ENCODE peak calls at places on chromosomes 6 and 20, in four cellular contexts. One of them, this sample, is unnamed. For H3K4me1, the result is how much of the 10 kb centered on the place peaks cover.

GRCh38 chr6:137975058-137975940 is 108.2 kb downstream of the TNFAIP3 start:
- DNase-seq in GM23338: peak
- DNase-seq in OCI-LY7: peak
- DNase-seq in PC-3: peak
- DNase-seq in this sample: peak

GRCh38 chr20:45998337-45998736 is 10.4 kb upstream of the MMP9 start:
- DNase-seq in GM23338: no peak
- DNase-seq in OCI-LY7: no peak
- DNase-seq in PC-3: no peak
- DNase-seq in this sample: no peak

GRCh38 chr6:75201901-75202672 is 3.8 kb downstream of the COL12A1 start:
- DNase-seq in GM23338: peak
- DNase-seq in OCI-LY7: no peak
- DNase-seq in PC-3: no peak
- DNase-seq in this sample: peak

GRCh38 chr6:105932440-105932839 is 153.7 kb upstream of the PRDM1 start:
- DNase-seq in GM23338: no peak
- DNase-seq in OCI-LY7: no peak
- DNase-seq in PC-3: peak
- DNase-seq in this sample: peak

GRCh38 chr6:151916075-151916474 is 108.6 kb downstream of the ESR1 start:
- DNase-seq in GM23338: no peak
- DNase-seq in OCI-LY7: no peak
- DNase-seq in PC-3: peak
- DNase-seq in this sample: peak

GRCh38 chr20:21101453-21102251 is 4.5 kb downstream of the LINC00237 start:
- DNase-seq in GM23338: peak
- DNase-seq in OCI-LY7: no peak
- DNase-seq in PC-3: no peak
- DNase-seq in this sample: peak

GRCh38 chr6:37807656-37808055 is 11.9 kb upstream of the ZFAND3 start:
- DNase-seq in GM23338: peak
- DNase-seq in OCI-LY7: no peak
- DNase-seq in PC-3: no peak
- DNase-seq in this sample: peak

GRCh38 chr6:25608562-25609174 is 43.3 kb upstream of the SCGN start:
- DNase-seq in GM23338: no peak
- DNase-seq in OCI-LY7: no peak
- DNase-seq in PC-3: no peak
- DNase-seq in this sample: no peak

GRCh38 chr6:149059557-149059956 is 258.0 kb upstream of the TAB2 start:
- DNase-seq in GM23338: no peak
- DNase-seq in OCI-LY7: no peak
- DNase-seq in PC-3: no peak
- DNase-seq in this sample: no peak

GRCh38 chr20:60050193-60050960 is 92.2 kb downstream of the CDH26 start:
- DNase-seq in GM23338: peak
- DNase-seq in OCI-LY7: no peak
- DNase-seq in PC-3: peak
- DNase-seq in this sample: no peak

GRCh38 chr6:153090241-153090930 is 40.7 kb downstream of the RGS17 start:
- DNase-seq in GM23338: no peak
- DNase-seq in OCI-LY7: no peak
- DNase-seq in PC-3: peak
- DNase-seq in this sample: peak

GRCh38 chr20:17735959-17736621 is 36.3 kb downstream of the BANF2 start:
- DNase-seq in GM23338: no peak
- DNase-seq in OCI-LY7: no peak
- DNase-seq in PC-3: no peak
- DNase-seq in this sample: peak

GRCh38 chr6:166313255-166314070 is 5.3 kb upstream of the PRR18 start:
- DNase-seq in GM23338: peak
- DNase-seq in OCI-LY7: peak
- DNase-seq in PC-3: peak
- DNase-seq in this sample: peak

GRCh38 chr20:40880063-40880715 is 148.4 kb upstream of the TOP1 start:
- DNase-seq in GM23338: no peak
- DNase-seq in OCI-LY7: peak
- DNase-seq in PC-3: peak
- DNase-seq in this sample: no peak

GRCh38 chr6:146315321-146316254 is 228.0 kb upstream of the RAB32 start:
- DNase-seq in GM23338: no peak
- DNase-seq in OCI-LY7: no peak
- DNase-seq in PC-3: no peak
- DNase-seq in this sample: peak

GRCh38 chr6:46410330-46410953 is 80.8 kb downstream of the RCAN2 start:
- DNase-seq in GM23338: peak
- DNase-seq in OCI-LY7: peak
- DNase-seq in PC-3: peak
- DNase-seq in this sample: peak

GRCh38 chr6:45116714-45117410 is 211.3 kb upstream of the RUNX2 start:
- DNase-seq in GM23338: no peak
- DNase-seq in OCI-LY7: no peak
- DNase-seq in PC-3: peak
- DNase-seq in this sample: peak

GRCh38 chr6:169800668-169801395 is 49.4 kb downstream of the ERMARD start:
- DNase-seq in GM23338: no peak
- DNase-seq in OCI-LY7: no peak
- DNase-seq in PC-3: peak
- DNase-seq in this sample: peak

GRCh38 chr20:61954276-61955021 is 111.2 kb downstream of the TAF4 start:
- DNase-seq in GM23338: no peak
- DNase-seq in OCI-LY7: no peak
- DNase-seq in PC-3: no peak
- DNase-seq in this sample: no peak

GRCh38 chr6:84623956-84624680 is 140.3 kb downstream of the TBX18 start:
- DNase-seq in GM23338: no peak
- DNase-seq in OCI-LY7: no peak
- DNase-seq in PC-3: peak
- DNase-seq in this sample: peak

GRCh38 chr20:21235713-21236445 is 67.3 kb upstream of the XRN2 start:
- DNase-seq in GM23338: peak
- DNase-seq in OCI-LY7: peak
- DNase-seq in PC-3: peak
- DNase-seq in this sample: peak

GRCh38 chr6:15841937-15842698 is 179.3 kb upstream of the DTNBP1 start:
- DNase-seq in GM23338: no peak
- DNase-seq in OCI-LY7: no peak
- DNase-seq in PC-3: no peak
- DNase-seq in this sample: peak

GRCh38 chr20:44627364-44628010 is 24.0 kb downstream of the ADA start:
- DNase-seq in GM23338: no peak
- DNase-seq in OCI-LY7: no peak
- DNase-seq in PC-3: no peak
- DNase-seq in this sample: no peak

GRCh38 chr6:125747589-125748533 is 1.6 kb upstream of the HEY2 start:
- DNase-seq in GM23338: peak
- DNase-seq in OCI-LY7: peak
- DNase-seq in PC-3: no peak
- DNase-seq in this sample: peak

GRCh38 chr20:49612127-49612738 is 44.3 kb upstream of the PTGIS start:
- DNase-seq in GM23338: no peak
- DNase-seq in OCI-LY7: no peak
- DNase-seq in PC-3: no peak
- DNase-seq in this sample: no peak

GRCh38 chr20:52631469-52631868 is 340.7 kb upstream of the TSHZ2 start:
- DNase-seq in GM23338: no peak
- DNase-seq in OCI-LY7: no peak
- DNase-seq in PC-3: no peak
- DNase-seq in this sample: no peak

GRCh38 chr6:128635219-128635618 is 114.8 kb upstream of the PTPRK start:
- DNase-seq in GM23338: no peak
- DNase-seq in OCI-LY7: no peak
- DNase-seq in PC-3: no peak
- DNase-seq in this sample: no peak

GRCh38 chr6:19478992-19479391 is 358.2 kb upstream of the ID4 start:
- DNase-seq in GM23338: no peak
- DNase-seq in OCI-LY7: no peak
- DNase-seq in PC-3: peak
- DNase-seq in this sample: peak

GRCh38 chr6:113690255-113690956 is 166.7 kb upstream of the MARCKS start:
- DNase-seq in GM23338: no peak
- DNase-seq in OCI-LY7: no peak
- DNase-seq in PC-3: peak
- DNase-seq in this sample: peak

GRCh38 chr6:106149472-106150069 is 63.4 kb downstream of the PRDM1 start:
- DNase-seq in GM23338: no peak
- DNase-seq in OCI-LY7: no peak
- DNase-seq in PC-3: no peak
- DNase-seq in this sample: no peak

GRCh38 chr20:32427996-32428395 is 69.9 kb downstream of the ASXL1 start:
- DNase-seq in GM23338: no peak
- DNase-seq in OCI-LY7: no peak
- DNase-seq in PC-3: no peak
- DNase-seq in this sample: no peak

GRCh38 chr6:10808376-10808775 is 30.0 kb downstream of the MAK start:
- DNase-seq in GM23338: no peak
- DNase-seq in OCI-LY7: no peak
- DNase-seq in PC-3: no peak
- DNase-seq in this sample: no peak

GRCh38 chr6:24489881-24490280 is 503 bp upstream of the GPLD1 start:
- DNase-seq in GM23338: no peak
- DNase-seq in OCI-LY7: no peak
- DNase-seq in PC-3: no peak
- DNase-seq in this sample: peak

GRCh38 chr6:72422126-72422680 is 199.7 kb upstream of the KCNQ5 start:
- DNase-seq in GM23338: no peak
- DNase-seq in OCI-LY7: no peak
- DNase-seq in PC-3: peak
- DNase-seq in this sample: peak

GRCh38 chr6:134347916-134348805 is 30.2 kb upstream of the SGK1 start:
- DNase-seq in GM23338: no peak
- DNase-seq in OCI-LY7: no peak
- DNase-seq in PC-3: no peak
- DNase-seq in this sample: peak

GRCh38 chr6:162099685-162100084 is 627.9 kb downstream of the PRKN start:
- DNase-seq in GM23338: no peak
- DNase-seq in OCI-LY7: no peak
- DNase-seq in PC-3: peak
- DNase-seq in this sample: peak

GRCh38 chr6:133426038-133426437 is 184.9 kb downstream of the EYA4 start:
- DNase-seq in GM23338: no peak
- DNase-seq in OCI-LY7: no peak
- DNase-seq in PC-3: no peak
- DNase-seq in this sample: no peak

GRCh38 chr6:1376653-1377052 is 12.7 kb upstream of the FOXF2 start:
- DNase-seq in GM23338: no peak
- DNase-seq in OCI-LY7: no peak
- DNase-seq in PC-3: no peak
- DNase-seq in this sample: no peak

GRCh38 chr6:12014027-12014872 is 2.1 kb downstream of the HIVEP1 start:
- DNase-seq in GM23338: no peak
- DNase-seq in OCI-LY7: no peak
- DNase-seq in PC-3: peak
- DNase-seq in this sample: peak

GRCh38 chr20:63689046-63690000 is 7.1 kb upstream of the TNFRSF6B start:
- DNase-seq in GM23338: no peak
- DNase-seq in OCI-LY7: no peak
- DNase-seq in PC-3: no peak
- DNase-seq in this sample: no peak

GRCh38 chr20:63686492-63687321 is 9.7 kb upstream of the TNFRSF6B start:
- DNase-seq in GM23338: no peak
- DNase-seq in OCI-LY7: no peak
- DNase-seq in PC-3: peak
- DNase-seq in this sample: peak

GRCh38 chr20:63688234-63689045 is 8.0 kb upstream of the TNFRSF6B start:
- DNase-seq in GM23338: no peak
- DNase-seq in OCI-LY7: no peak
- DNase-seq in PC-3: no peak
- DNase-seq in this sample: no peak

GRCh38 chr20:63686094-63686491 is 10.4 kb upstream of the TNFRSF6B start:
- DNase-seq in GM23338: no peak
- DNase-seq in OCI-LY7: no peak
- DNase-seq in PC-3: no peak
- DNase-seq in this sample: no peak

GRCh38 chr20:63687419-63688233 is 8.8 kb upstream of the TNFRSF6B start:
- DNase-seq in GM23338: no peak
- DNase-seq in OCI-LY7: no peak
- DNase-seq in PC-3: no peak
- DNase-seq in this sample: no peak
- H3K4me1 ChIP-seq in GM23338: under half
- H3K4me1 ChIP-seq in OCI-LY7: under half
- H3K4me1 ChIP-seq in PC-3: under half
- H3K4me1 ChIP-seq in this sample: under half

GRCh38 chr6:52523363-52524207 is 53.3 kb downstream of the TRAM2 start:
- DNase-seq in GM23338: no peak
- DNase-seq in OCI-LY7: no peak
- DNase-seq in PC-3: no peak
- DNase-seq in this sample: peak

GRCh38 chr6:52524921-52525320 is 51.9 kb downstream of the TRAM2 start:
- DNase-seq in GM23338: no peak
- DNase-seq in OCI-LY7: no peak
- DNase-seq in PC-3: no peak
- DNase-seq in this sample: no peak

GRCh38 chr6:52529311-52529710 is 47.5 kb downstream of the TRAM2 start:
- DNase-seq in GM23338: no peak
- DNase-seq in OCI-LY7: no peak
- DNase-seq in PC-3: no peak
- DNase-seq in this sample: no peak

GRCh38 chr6:52527436-52527835 is 49.4 kb downstream of the TRAM2 start:
- DNase-seq in GM23338: no peak
- DNase-seq in OCI-LY7: no peak
- DNase-seq in PC-3: no peak
- DNase-seq in this sample: no peak

DNA sequence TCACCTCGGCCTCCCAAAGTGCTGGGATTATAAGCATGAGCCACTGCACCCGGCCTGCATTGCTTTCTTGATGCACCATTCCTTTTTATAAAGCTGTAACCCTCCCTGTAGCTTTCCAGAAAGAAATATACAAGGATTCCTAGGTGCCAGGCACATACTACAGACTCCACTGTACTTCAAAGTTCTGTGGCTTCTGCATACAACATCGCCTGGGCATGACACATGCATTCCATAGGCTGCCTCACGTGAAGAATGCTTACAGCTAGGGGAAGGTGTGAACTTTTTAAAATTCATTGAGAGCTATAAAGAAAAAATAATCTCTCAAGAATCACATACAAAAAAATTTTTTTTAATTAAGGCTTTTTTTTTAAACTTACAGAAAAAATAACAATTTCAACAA is 50.2 kb downstream of the TRAM2 start:
- DNase-seq in GM23338: no peak
- DNase-seq in OCI-LY7: no peak
- DNase-seq in PC-3: no peak
- DNase-seq in this sample: peak
- TF ChIP-seq EZH2phosphoT487 in GM23338: no peak
- TF ChIP-seq EZH2phosphoT487 in OCI-LY7: no peak
- TF ChIP-seq EZH2phosphoT487 in PC-3: no peak
- TF ChIP-seq EZH2phosphoT487 in this sample: no peak

GRCh38 chr6:49898904-49899566 is 32.7 kb upstream of the CRISP1 start:
- DNase-seq in GM23338: no peak
- DNase-seq in OCI-LY7: no peak
- DNase-seq in PC-3: no peak
- DNase-seq in this sample: no peak
- H3K4me1 ChIP-seq in GM23338: under half
- H3K4me1 ChIP-seq in OCI-LY7: under half
- H3K4me1 ChIP-seq in PC-3: under half
- H3K4me1 ChIP-seq in this sample: under half

GRCh38 chr20:53837126-53837826 is 233.1 kb downstream of the BCAS1 start:
- DNase-seq in GM23338: no peak
- DNase-seq in OCI-LY7: no peak
- DNase-seq in PC-3: no peak
- DNase-seq in this sample: no peak
- TF ChIP-seq EZH2phosphoT487 in GM23338: no peak
- TF ChIP-seq EZH2phosphoT487 in OCI-LY7: no peak
- TF ChIP-seq EZH2phosphoT487 in PC-3: no peak
- TF ChIP-seq EZH2phosphoT487 in this sample: no peak

This sample was measured in GM23248.